ENCODE peak calls at places on chromosomes 2 and 18, in seven cellular contexts. F is substantia nigra; O is ELR; I is CD4-positive, alpha-beta memory T cell; Q is brain microvascular endothelial cell; A is GM20000; H is activated naive CD8-positive, alpha-beta T cell treated with anti-CD3 and anti-CD28 coated beads, Interleukin-2, amount 10 ng/mL, durations not matched to agents 7 days and 5 days. Y is an unnamed sample.

GRCh38 chr2:197946562-197946961 is 142.2 kb downstream of the PLCL1 start:
- DNase-seq in F (no peak), O (no peak), I (no peak), Q (no peak), A (no peak), H (no peak), Y (peak)

GRCh38 chr2:9993490-9994165 is 42.1 kb downstream of the GRHL1 start:
- DNase-seq in F (no peak), O (no peak), I (no peak), Q (no peak), A (no peak), H (no peak), Y (no peak)

GRCh38 chr2:122098301-122098700 is 342.9 kb downstream of the TSN start:
- DNase-seq in F (no peak), O (no peak), I (no peak), Q (no peak), A (no peak), H (no peak), Y (peak)

GRCh38 chr2:182416861-182417260 is 10.0 kb downstream of the PDE1A start:
- DNase-seq in F (no peak), O (no peak), I (no peak), Q (no peak), A (no peak), H (no peak), Y (no peak)

GRCh38 chr18:12946549-12947354 is 1.1 kb upstream of the SEH1L start:
- DNase-seq in F (no peak), O (peak), I (no peak), Q (peak), A (no peak), H (no peak), Y (peak)

GRCh38 chr2:85549826-85550225 is 10.9 kb downstream of the MAT2A start:
- DNase-seq in F (no peak), O (peak), I (no peak), Q (peak), A (no peak), H (no peak), Y (peak)

GRCh38 chr2:54061272-54061671 is 54.1 kb upstream of the ACYP2 start:
- DNase-seq in F (no peak), O (no peak), I (no peak), Q (no peak), A (no peak), H (no peak), Y (no peak)

GRCh38 chr18:58991127-58991798 is 126.6 kb downstream of the ZNF532 start:
- DNase-seq in F (no peak), O (peak), I (no peak), Q (no peak), A (peak), H (no peak), Y (peak)

Y was measured in kidney tubule cell.